ENCODE peak calls at places on chromosomes 13 and 19, in four cellular contexts. E is pancreas; O is CD8-positive, alpha-beta T cell; P is fibroblast of lung. D is an unnamed sample.

GRCh38 chr13:113837554-113838355 is 26.1 kb downstream of the GAS6 start:
- DNase-seq in E (peak; percentile 95), O (no peak), P (peak; percentile 99), D (peak; percentile 45)

GRCh38 chr13:28657784-28658538 is 969 bp upstream of the POMP start:
- DNase-seq in P (peak; percentile 7), O (no peak), E (no peak), D (peak; percentile 23)

GRCh38 chr13:77492982-77493381 is 42.5 kb upstream of the SCEL start:
- DNase-seq in E (no peak), O (no peak), P (peak; percentile 46), D (peak; percentile 89)

GRCh38 chr13:50412046-50412617 is 396.9 kb downstream of the KCNRG start:
- DNase-seq in O (no peak), E (no peak), P (no peak), D (no peak)

GRCh38 chr13:62387642-62388041 is 972.0 kb upstream of the PCDH20 start:
- DNase-seq in O (no peak), E (no peak), P (no peak), D (peak; percentile 19)

GRCh38 chr13:84810781-84811180 is 928.5 kb upstream of the SLITRK1 start:
- DNase-seq in O (no peak), E (no peak), P (no peak), D (no peak)

GRCh38 chr13:51179432-51179971 is 42.7 kb upstream of the FAM124A start:
- DNase-seq in O (no peak), E (no peak), P (no peak), D (no peak)

GRCh38 chr19:56974554-56975207 is 134.2 kb upstream of the PEG3 start:
- DNase-seq in E (no peak), P (no peak), O (no peak), D (no peak)

GRCh38 chr19:39427707-39428106 is 8.0 kb downstream of the RPS16 start:
- DNase-seq in E (no peak), P (no peak), O (no peak), D (no peak)

GRCh38 chr13:52847682-52848432 is 583 bp downstream of the PCDH8 start:
- DNase-seq in E (no peak), O (no peak), P (no peak), D (no peak)

GRCh38 chr13:106507560-106508274 is 27.7 kb downstream of the EFNB2 start:
- DNase-seq in E (no peak), O (no peak), P (peak; percentile 99), D (no peak)

GRCh38 chr19:17441241-17442135 is 7.0 kb downstream of the TMEM221 start:
- DNase-seq in E (no peak), O (peak; percentile 32), P (peak; percentile 71), D (peak; percentile 51)

GRCh38 chr13:47897411-47898050 is 103.5 kb downstream of the SUCLA2 start:
- DNase-seq in P (peak; percentile 86), E (no peak), O (no peak), D (no peak)

GRCh38 chr13:42592915-42593718 is 19.2 kb downstream of the TNFSF11 start:
- DNase-seq in O (no peak), E (no peak), P (no peak), D (no peak)

GRCh38 chr19:29843180-29844051 is 31.6 kb downstream of the CCNE1 start:
- DNase-seq in O (peak; percentile 7), E (peak; percentile 55), P (no peak), D (no peak)

GRCh38 chr13:109447667-109448066 is 338.7 kb downstream of the IRS2 start:
- DNase-seq in P (no peak), E (no peak), O (no peak), D (no peak)

GRCh38 chr19:55600336-55601028 is 394 bp downstream of the ZNF524 start:
- DNase-seq in E (no peak), O (peak; percentile 67), P (peak; percentile 65), D (peak; percentile 94)

GRCh38 chr13:94667190-94667589 is 45.2 kb downstream of the SOX21 start:
- DNase-seq in O (no peak), P (no peak), E (no peak), D (no peak)

GRCh38 chr19:38395381-38396127 is 7.1 kb downstream of the SPRED3 start:
- DNase-seq in E (no peak), O (peak; percentile 30), P (no peak), D (no peak)

GRCh38 chr13:42392180-42392579 is 120.2 kb downstream of the AKAP11 start:
- DNase-seq in P (no peak), E (no peak), O (no peak), D (no peak)

GRCh38 chr19:33387351-33388230 is 14.1 kb downstream of the CEBPG start:
- DNase-seq in P (no peak), O (no peak), E (peak; percentile 20), D (no peak)

GRCh38 chr13:114032121-114032799 is 58.4 kb upstream of the C13orf46 start:
- DNase-seq in P (peak; percentile 78), O (no peak), E (no peak), D (no peak)

GRCh38 chr19:13154911-13155471 is 4.8 kb downstream of the IER2 start:
- DNase-seq in O (peak; percentile 78), E (peak; percentile 97), P (peak; percentile 65), D (peak; percentile 68)

GRCh38 chr19:11324079-11324661 is 15.3 kb downstream of the RAB3D start:
- DNase-seq in O (no peak), P (peak; percentile 90), E (peak; percentile 63), D (peak; percentile 83)

GRCh38 chr19:5018224-5019015 is 49.5 kb downstream of the KDM4B start:
- DNase-seq in P (peak; percentile 74), E (no peak), O (no peak), D (no peak)

GRCh38 chr19:51354742-51355148 is 11.4 kb downstream of the ETFB start:
- DNase-seq in E (no peak), O (peak; percentile 40), P (peak; percentile 56), D (peak; percentile 37)

GRCh38 chr13:113114511-113115362 is 7.9 kb upstream of the F10 start:
- DNase-seq in O (no peak), P (no peak), E (no peak), D (no peak)

GRCh38 chr19:10143700-10144099 is 24.0 kb upstream of the EIF3G start:
- DNase-seq in P (no peak), E (no peak), O (no peak), D (no peak)

GRCh38 chr13:91572944-91573535 is 174.6 kb downstream of the GPC5 start:
- DNase-seq in O (no peak), E (no peak), P (peak; percentile 36), D (no peak)

GRCh38 chr19:23571175-23571574 is 115.8 kb downstream of the ZNF675 start:
- DNase-seq in E (no peak), O (no peak), P (no peak), D (no peak)
- H3K4me3 ChIP-seq in E (no peak overlapping the region), O (no peak overlapping the region), P (no peak overlapping the region), D (no peak overlapping the region)

DNA sequence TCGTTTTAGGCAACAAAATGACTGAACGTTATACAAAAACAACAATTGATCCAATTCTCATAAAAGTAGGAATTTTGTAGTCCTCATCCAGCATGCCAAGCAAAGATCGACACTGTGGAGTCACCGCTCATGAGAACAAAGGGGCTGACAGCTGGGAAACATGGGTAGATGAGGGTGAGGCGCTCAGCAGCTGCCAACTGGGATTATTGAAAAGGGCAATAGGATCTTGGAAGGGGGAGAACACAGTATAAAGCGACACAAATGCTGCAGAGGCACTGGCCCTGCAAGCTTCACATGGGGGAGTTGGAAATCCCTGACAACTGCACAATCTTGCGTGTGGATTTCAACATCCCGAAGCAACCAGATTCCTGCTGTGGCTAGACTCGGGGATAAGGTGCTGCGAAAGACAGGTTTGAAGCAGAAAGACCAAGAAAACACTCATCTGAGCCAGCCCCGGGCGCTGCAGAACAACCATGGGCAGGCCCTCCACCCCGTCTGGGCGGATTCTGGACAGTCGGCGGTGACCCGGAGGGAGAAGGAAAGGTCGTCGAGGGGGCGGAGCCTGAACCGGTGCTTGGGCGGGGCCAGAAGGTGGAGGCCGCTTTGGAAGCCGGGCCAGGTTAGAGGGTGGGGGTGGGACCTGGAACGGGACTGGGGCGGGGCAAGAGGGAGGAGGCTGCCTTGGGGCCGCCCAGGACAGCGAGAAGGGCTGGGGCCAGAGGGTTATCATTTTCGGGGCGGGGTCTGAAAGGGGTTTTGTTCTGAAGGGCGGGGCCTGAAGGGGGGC is 5.2 kb upstream of the ZNF765 start:
- DNase-seq in O (no peak), E (peak; percentile 44), P (no peak), D (no peak)
- H3K9me3 ChIP-seq in O (peaks cover 24% of the 10 kb centered on the region), E (no peaks in the 10 kb centered on the region), P (no peaks in the 10 kb centered on the region), D (peaks cover 11% of the 10 kb centered on the region)

DNA sequence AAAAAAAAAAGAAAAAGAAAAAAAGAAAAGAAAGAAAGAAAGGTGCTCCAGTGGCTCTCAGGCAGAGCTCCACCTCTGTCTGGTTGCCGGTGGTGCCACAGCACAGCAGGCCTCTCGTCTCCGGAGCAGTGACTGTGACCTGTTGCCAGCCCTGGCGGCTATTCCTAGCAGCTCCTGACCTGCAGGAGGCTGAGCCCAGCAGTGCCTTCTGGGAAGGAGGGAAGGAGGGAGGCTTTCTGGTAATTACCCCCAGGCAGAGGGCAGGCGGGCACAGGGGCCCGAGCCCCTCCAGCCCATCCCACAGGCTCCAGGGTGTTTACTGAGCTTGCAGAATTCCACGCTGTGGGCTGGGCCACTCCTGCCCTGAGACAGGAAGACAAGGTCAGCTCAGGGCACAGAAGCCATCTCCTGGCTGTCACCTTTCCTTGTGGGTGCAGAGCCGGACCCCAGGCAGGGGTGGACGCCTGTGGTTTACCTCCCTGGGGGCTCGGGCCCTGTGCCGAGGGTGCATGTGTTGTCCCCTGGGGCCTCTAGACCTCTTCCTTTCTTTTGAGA is 77.9 kb downstream of the GNG7 start:
- DNase-seq in E (peak; percentile 63), P (no peak), O (no peak), D (no peak)
- TF ChIP-seq CTCF in E (no peak), P (no peak), O (no peak), D (no peak)

DNA sequence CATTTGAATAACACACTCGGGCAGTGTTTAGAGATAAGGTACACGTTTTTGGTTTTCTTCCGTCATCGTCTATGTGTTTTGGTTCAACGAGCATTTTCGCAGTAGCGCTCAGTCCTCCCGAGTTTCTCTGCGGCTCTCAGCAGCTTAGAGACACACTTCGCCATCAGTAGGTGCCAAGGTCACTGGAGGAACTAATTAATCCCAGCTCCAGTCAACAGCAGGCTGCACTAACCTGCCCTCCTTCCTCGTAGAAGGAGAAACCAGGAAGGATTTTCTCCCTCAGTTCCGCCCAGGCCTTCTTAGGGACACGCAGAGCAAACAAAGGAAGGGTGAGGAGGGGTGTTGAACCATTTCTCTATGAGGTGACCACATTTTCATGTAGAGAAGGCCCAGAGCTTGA is 12.6 kb downstream of the MBNL2 start:
- DNase-seq in P (no peak), O (no peak), E (no peak), D (no peak)
- H3K4me3 ChIP-seq in P (no peak overlapping the region), O (no peak overlapping the region), E (no peak overlapping the region), D (no peak overlapping the region)

GRCh38 chr13:25171517-25172302 is at the start of gene AMER2:
- DNase-seq in O (peak; percentile 15), P (peak; percentile 11), E (peak; percentile 71), D (peak; percentile 86)
- H3K9me3 ChIP-seq in O (no peaks in the 10 kb centered on the region), P (no peaks in the 10 kb centered on the region), E (no peaks in the 10 kb centered on the region), D (no peaks in the 10 kb centered on the region)

DNA sequence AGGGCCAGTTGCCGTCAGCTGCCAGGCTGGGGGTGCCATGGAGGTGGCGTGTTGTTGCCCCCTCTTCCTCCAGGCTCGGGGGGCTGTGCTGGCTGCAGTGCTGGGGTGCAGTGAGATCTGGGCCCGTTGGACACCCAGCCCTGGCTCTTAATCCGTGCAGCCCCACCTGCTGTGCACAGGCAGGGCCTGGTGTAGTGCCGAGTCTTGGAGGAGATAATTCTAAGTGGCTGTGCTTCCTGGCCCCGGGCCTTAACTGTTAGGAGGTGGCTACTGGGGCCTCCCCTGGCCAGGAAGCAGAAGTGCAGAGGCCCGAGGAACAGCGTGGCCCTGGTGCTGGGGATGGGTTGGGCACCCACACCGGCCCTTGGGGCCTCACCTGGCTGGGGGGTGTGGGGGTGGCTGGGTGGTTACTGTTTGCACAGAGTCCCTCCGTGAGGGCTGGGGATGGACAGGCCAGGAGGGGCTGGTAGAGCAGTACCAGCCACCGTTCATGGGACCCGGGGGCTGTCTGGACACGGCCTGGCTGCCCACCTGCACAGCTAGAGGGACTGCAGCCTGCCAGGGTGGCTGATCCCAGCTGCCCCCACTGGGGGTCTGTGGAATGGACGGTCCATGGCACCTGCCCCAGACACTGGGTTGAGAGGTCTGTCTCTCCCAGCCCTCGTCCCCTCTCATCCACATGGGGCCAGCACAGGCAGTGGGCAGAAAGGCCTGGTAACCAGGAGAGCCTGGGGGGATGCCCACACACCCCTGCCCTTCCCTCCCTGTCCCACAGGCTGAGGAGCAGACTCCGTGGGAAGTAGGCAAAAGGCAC is 3.3 kb downstream of the GPX4 start:
- DNase-seq in E (peak; percentile 52), P (peak; percentile 54), O (no peak), D (peak; percentile 86)
- TF ChIP-seq CTCF in E (no peak), P (peak; percentile 8), O (no peak), D (peak; percentile 31)